ENCODE peak calls at places on chromosomes 2 and 18, in ten cellular contexts. One of them, this sample, is unnamed. For H3K4me1, the result is how much of the 10 kb centered on the place peaks cover.

GRCh38 chr2:205658572-205658971 is 23.7 kb upstream of the NRP2 start:
- DNase-seq in PC-3: no peak
- DNase-seq in IMR-90: no peak
- DNase-seq in gastrocnemius medialis: no peak
- DNase-seq in GM23248: no peak
- DNase-seq in tibial artery: no peak
- DNase-seq in PC-9: no peak
- DNase-seq in hepatocyte: no peak
- DNase-seq in A549: no peak
- DNase-seq in astrocyte: no peak
- DNase-seq in this sample: no peak

GRCh38 chr2:223007531-223007930 is 44.5 kb upstream of the KCNE4 start:
- DNase-seq in PC-9: no peak
- DNase-seq in PC-3: peak
- DNase-seq in IMR-90: peak
- DNase-seq in astrocyte: peak
- DNase-seq in hepatocyte: no peak
- DNase-seq in tibial artery: no peak
- DNase-seq in GM23248: peak
- DNase-seq in A549: no peak
- DNase-seq in gastrocnemius medialis: no peak
- DNase-seq in this sample: no peak

GRCh38 chr2:12164689-12165088 is 418.3 kb downstream of the LPIN1 start:
- DNase-seq in gastrocnemius medialis: no peak
- DNase-seq in PC-3: no peak
- DNase-seq in IMR-90: no peak
- DNase-seq in hepatocyte: no peak
- DNase-seq in PC-9: no peak
- DNase-seq in tibial artery: no peak
- DNase-seq in A549: no peak
- DNase-seq in astrocyte: no peak
- DNase-seq in GM23248: no peak
- DNase-seq in this sample: no peak

GRCh38 chr2:122514451-122514996 is 759.1 kb downstream of the TSN start:
- DNase-seq in hepatocyte: no peak
- DNase-seq in IMR-90: no peak
- DNase-seq in A549: no peak
- DNase-seq in GM23248: no peak
- DNase-seq in astrocyte: no peak
- DNase-seq in PC-9: no peak
- DNase-seq in PC-3: peak
- DNase-seq in tibial artery: no peak
- DNase-seq in gastrocnemius medialis: no peak
- DNase-seq in this sample: no peak

GRCh38 chr2:182499706-182500470 is 73.1 kb upstream of the PDE1A start:
- DNase-seq in IMR-90: peak
- DNase-seq in GM23248: peak
- DNase-seq in PC-9: no peak
- DNase-seq in hepatocyte: no peak
- DNase-seq in astrocyte: peak
- DNase-seq in tibial artery: no peak
- DNase-seq in PC-3: no peak
- DNase-seq in gastrocnemius medialis: no peak
- DNase-seq in A549: no peak
- DNase-seq in this sample: no peak

GRCh38 chr2:43460141-43460540 is 135.7 kb downstream of the THADA start:
- DNase-seq in A549: no peak
- DNase-seq in gastrocnemius medialis: no peak
- DNase-seq in GM23248: no peak
- DNase-seq in hepatocyte: no peak
- DNase-seq in PC-3: no peak
- DNase-seq in astrocyte: no peak
- DNase-seq in PC-9: no peak
- DNase-seq in tibial artery: no peak
- DNase-seq in IMR-90: no peak
- DNase-seq in this sample: no peak

GRCh38 chr18:59724116-59724515 is 26.9 kb upstream of the CCBE1 start:
- DNase-seq in tibial artery: no peak
- DNase-seq in PC-9: no peak
- DNase-seq in hepatocyte: no peak
- DNase-seq in A549: no peak
- DNase-seq in PC-3: peak
- DNase-seq in GM23248: no peak
- DNase-seq in gastrocnemius medialis: no peak
- DNase-seq in IMR-90: no peak
- DNase-seq in astrocyte: no peak
- DNase-seq in this sample: no peak

GRCh38 chr2:2056531-2056930 is 274.5 kb downstream of the MYT1L start:
- DNase-seq in hepatocyte: no peak
- DNase-seq in astrocyte: no peak
- DNase-seq in IMR-90: no peak
- DNase-seq in GM23248: no peak
- DNase-seq in PC-9: no peak
- DNase-seq in PC-3: no peak
- DNase-seq in tibial artery: no peak
- DNase-seq in gastrocnemius medialis: no peak
- DNase-seq in A549: no peak
- DNase-seq in this sample: no peak

GRCh38 chr18:59971871-59972270 is 72.1 kb downstream of the PMAIP1 start:
- DNase-seq in hepatocyte: no peak
- DNase-seq in PC-3: no peak
- DNase-seq in GM23248: no peak
- DNase-seq in A549: no peak
- DNase-seq in PC-9: no peak
- DNase-seq in tibial artery: no peak
- DNase-seq in IMR-90: no peak
- DNase-seq in gastrocnemius medialis: no peak
- DNase-seq in astrocyte: no peak
- DNase-seq in this sample: no peak

GRCh38 chr2:77713412-77713811 is 191.2 kb upstream of the LRRTM4 start:
- DNase-seq in IMR-90: no peak
- DNase-seq in tibial artery: no peak
- DNase-seq in PC-9: no peak
- DNase-seq in hepatocyte: no peak
- DNase-seq in gastrocnemius medialis: no peak
- DNase-seq in astrocyte: no peak
- DNase-seq in GM23248: no peak
- DNase-seq in A549: no peak
- DNase-seq in PC-3: no peak
- DNase-seq in this sample: no peak

GRCh38 chr2:11122380-11122779 is 32.9 kb upstream of the SLC66A3 start:
- DNase-seq in GM23248: no peak
- DNase-seq in PC-9: no peak
- DNase-seq in hepatocyte: no peak
- DNase-seq in IMR-90: peak
- DNase-seq in astrocyte: no peak
- DNase-seq in A549: no peak
- DNase-seq in gastrocnemius medialis: no peak
- DNase-seq in PC-3: no peak
- DNase-seq in tibial artery: no peak
- DNase-seq in this sample: no peak

GRCh38 chr2:237886702-237887481 is 27.5 kb downstream of the RAMP1 start:
- DNase-seq in PC-3: no peak
- DNase-seq in PC-9: no peak
- DNase-seq in tibial artery: peak
- DNase-seq in GM23248: no peak
- DNase-seq in hepatocyte: peak
- DNase-seq in A549: no peak
- DNase-seq in IMR-90: peak
- DNase-seq in astrocyte: peak
- DNase-seq in gastrocnemius medialis: no peak
- DNase-seq in this sample: no peak

GRCh38 chr2:212897296-212897695 is 254.1 kb downstream of the IKZF2 start:
- DNase-seq in IMR-90: peak
- DNase-seq in tibial artery: no peak
- DNase-seq in hepatocyte: no peak
- DNase-seq in A549: no peak
- DNase-seq in astrocyte: peak
- DNase-seq in PC-9: no peak
- DNase-seq in gastrocnemius medialis: no peak
- DNase-seq in GM23248: peak
- DNase-seq in PC-3: no peak
- DNase-seq in this sample: no peak

GRCh38 chr2:231373184-231373583 is 22.3 kb upstream of the B3GNT7 start:
- DNase-seq in tibial artery: no peak
- DNase-seq in GM23248: no peak
- DNase-seq in IMR-90: no peak
- DNase-seq in astrocyte: no peak
- DNase-seq in hepatocyte: no peak
- DNase-seq in PC-3: no peak
- DNase-seq in gastrocnemius medialis: no peak
- DNase-seq in A549: no peak
- DNase-seq in PC-9: no peak
- DNase-seq in this sample: no peak

GRCh38 chr2:133755515-133756311 is 187.4 kb upstream of the NCKAP5 start:
- DNase-seq in hepatocyte: peak
- DNase-seq in A549: no peak
- DNase-seq in IMR-90: peak
- DNase-seq in astrocyte: peak
- DNase-seq in GM23248: peak
- DNase-seq in tibial artery: no peak
- DNase-seq in PC-3: no peak
- DNase-seq in gastrocnemius medialis: no peak
- DNase-seq in PC-9: no peak
- DNase-seq in this sample: no peak

GRCh38 chr2:72915907-72916742 is 1.2 kb upstream of the EMX1 start:
- DNase-seq in astrocyte: no peak
- DNase-seq in PC-3: peak
- DNase-seq in tibial artery: no peak
- DNase-seq in hepatocyte: peak
- DNase-seq in IMR-90: no peak
- DNase-seq in A549: peak
- DNase-seq in gastrocnemius medialis: no peak
- DNase-seq in GM23248: peak
- DNase-seq in PC-9: peak
- DNase-seq in this sample: peak

GRCh38 chr2:231701456-231702373 is 6.6 kb upstream of the PTMA start:
- DNase-seq in PC-3: no peak
- DNase-seq in GM23248: peak
- DNase-seq in A549: no peak
- DNase-seq in tibial artery: no peak
- DNase-seq in astrocyte: peak
- DNase-seq in gastrocnemius medialis: no peak
- DNase-seq in hepatocyte: peak
- DNase-seq in IMR-90: peak
- DNase-seq in PC-9: peak
- DNase-seq in this sample: peak

GRCh38 chr2:25076749-25077148 is 34.9 kb downstream of the EFR3B start:
- DNase-seq in tibial artery: no peak
- DNase-seq in PC-3: no peak
- DNase-seq in A549: no peak
- DNase-seq in IMR-90: no peak
- DNase-seq in astrocyte: no peak
- DNase-seq in hepatocyte: no peak
- DNase-seq in PC-9: no peak
- DNase-seq in gastrocnemius medialis: no peak
- DNase-seq in GM23248: peak
- DNase-seq in this sample: no peak

GRCh38 chr18:24214913-24215312 is 76.1 kb downstream of the CABYR start:
- DNase-seq in tibial artery: no peak
- DNase-seq in hepatocyte: no peak
- DNase-seq in IMR-90: no peak
- DNase-seq in PC-9: no peak
- DNase-seq in gastrocnemius medialis: no peak
- DNase-seq in PC-3: peak
- DNase-seq in astrocyte: no peak
- DNase-seq in GM23248: no peak
- DNase-seq in A549: no peak
- DNase-seq in this sample: no peak
- H3K4me1 ChIP-seq in tibial artery: under half
- H3K4me1 ChIP-seq in hepatocyte: under half
- H3K4me1 ChIP-seq in IMR-90: under half
- H3K4me1 ChIP-seq in PC-9: half or more
- H3K4me1 ChIP-seq in gastrocnemius medialis: under half
- H3K4me1 ChIP-seq in PC-3: half or more
- H3K4me1 ChIP-seq in astrocyte: under half
- H3K4me1 ChIP-seq in GM23248: under half
- H3K4me1 ChIP-seq in A549: under half
- H3K4me1 ChIP-seq in this sample: under half

GRCh38 chr2:20150110-20150706 is 74.7 kb downstream of the SDC1 start:
- DNase-seq in GM23248: no peak
- DNase-seq in PC-3: no peak
- DNase-seq in PC-9: no peak
- DNase-seq in astrocyte: no peak
- DNase-seq in A549: no peak
- DNase-seq in tibial artery: no peak
- DNase-seq in hepatocyte: no peak
- DNase-seq in gastrocnemius medialis: no peak
- DNase-seq in IMR-90: no peak
- DNase-seq in this sample: no peak
- H3K4me1 ChIP-seq in GM23248: under half
- H3K4me1 ChIP-seq in PC-3: under half
- H3K4me1 ChIP-seq in PC-9: under half
- H3K4me1 ChIP-seq in astrocyte: under half
- H3K4me1 ChIP-seq in A549: under half
- H3K4me1 ChIP-seq in tibial artery: under half
- H3K4me1 ChIP-seq in hepatocyte: under half
- H3K4me1 ChIP-seq in gastrocnemius medialis: under half
- H3K4me1 ChIP-seq in IMR-90: under half
- H3K4me1 ChIP-seq in this sample: under half

DNA sequence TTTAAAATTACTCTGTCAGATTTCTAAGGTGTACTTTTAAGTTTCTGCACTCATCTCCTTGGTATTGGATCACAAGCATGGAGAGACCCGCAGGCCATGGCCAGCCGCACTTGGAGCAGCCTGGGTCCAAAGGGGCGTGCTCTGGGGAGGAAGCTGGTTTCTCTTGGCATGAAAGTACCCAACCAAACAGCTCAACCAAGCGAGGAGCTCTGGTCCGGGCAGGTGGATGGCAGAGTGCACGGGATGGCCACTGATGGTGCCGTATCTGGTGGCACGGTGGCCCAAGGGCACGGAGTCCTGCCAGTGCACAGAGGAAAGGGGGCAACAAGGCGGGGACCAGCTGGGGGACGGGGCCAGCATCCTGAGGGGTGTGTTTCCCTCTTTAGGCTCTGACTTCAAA is 32.2 kb upstream of the MCFD2 start:
- DNase-seq in IMR-90: no peak
- DNase-seq in PC-9: no peak
- DNase-seq in hepatocyte: no peak
- DNase-seq in gastrocnemius medialis: no peak
- DNase-seq in astrocyte: no peak
- DNase-seq in GM23248: no peak
- DNase-seq in PC-3: no peak
- DNase-seq in A549: no peak
- DNase-seq in tibial artery: no peak
- DNase-seq in this sample: no peak
- H3K4me1 ChIP-seq in IMR-90: under half
- H3K4me1 ChIP-seq in PC-9: under half
- H3K4me1 ChIP-seq in hepatocyte: under half
- H3K4me1 ChIP-seq in gastrocnemius medialis: under half
- H3K4me1 ChIP-seq in astrocyte: under half
- H3K4me1 ChIP-seq in GM23248: under half
- H3K4me1 ChIP-seq in PC-3: under half
- H3K4me1 ChIP-seq in A549: under half
- H3K4me1 ChIP-seq in tibial artery: under half
- H3K4me1 ChIP-seq in this sample: under half

DNA sequence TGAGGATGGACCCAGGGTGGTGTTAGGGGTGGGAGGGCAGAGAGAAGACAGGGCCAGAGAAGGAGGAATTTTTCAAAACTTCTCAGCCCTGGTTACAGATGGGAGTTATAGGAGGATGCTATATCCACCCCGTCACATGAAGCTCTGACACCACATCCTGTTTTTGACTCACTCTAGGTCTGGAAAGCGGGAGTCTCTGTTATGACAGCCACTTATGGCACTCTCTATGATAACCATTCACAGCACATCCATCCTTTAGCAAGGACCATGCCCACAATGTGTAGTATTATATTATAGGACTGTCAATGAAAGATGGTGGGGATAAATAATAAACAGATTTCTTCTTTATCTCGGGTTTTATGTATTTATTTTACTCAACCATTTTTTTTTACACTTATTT is 461.2 kb downstream of the CDH2 start:
- DNase-seq in GM23248: peak
- DNase-seq in tibial artery: no peak
- DNase-seq in PC-3: no peak
- DNase-seq in gastrocnemius medialis: no peak
- DNase-seq in hepatocyte: no peak
- DNase-seq in astrocyte: no peak
- DNase-seq in IMR-90: no peak
- DNase-seq in PC-9: no peak
- DNase-seq in A549: no peak
- DNase-seq in this sample: no peak
- H3K4me1 ChIP-seq in GM23248: under half
- H3K4me1 ChIP-seq in tibial artery: under half
- H3K4me1 ChIP-seq in PC-3: under half
- H3K4me1 ChIP-seq in gastrocnemius medialis: under half
- H3K4me1 ChIP-seq in hepatocyte: under half
- H3K4me1 ChIP-seq in astrocyte: under half
- H3K4me1 ChIP-seq in IMR-90: under half
- H3K4me1 ChIP-seq in PC-9: under half
- H3K4me1 ChIP-seq in A549: under half
- H3K4me1 ChIP-seq in this sample: under half